ENCODE peak calls at places on chromosomes 4 and X, in four cellular contexts. One of them, this sample, is unnamed.

GRCh38 chr4:176272799-176273198 is 3.8 kb upstream of the ASB5 start:
- DNase-seq in adrenal gland: no peak
- DNase-seq in NB4: no peak
- DNase-seq in A549: peak
- DNase-seq in this sample: no peak

GRCh38 chr4:181950372-181951127 is 292.7 kb upstream of the TENM3 start:
- DNase-seq in adrenal gland: no peak
- DNase-seq in A549: no peak
- DNase-seq in NB4: no peak
- DNase-seq in this sample: no peak

GRCh38 chrX:51804741-51805140 is 61.5 kb downstream of the GSPT2 start:
- DNase-seq in A549: peak
- DNase-seq in adrenal gland: no peak
- DNase-seq in NB4: no peak
- DNase-seq in this sample: no peak

GRCh38 chr4:6627832-6628231 is 12.7 kb upstream of the MRFAP1 start:
- DNase-seq in NB4: no peak
- DNase-seq in adrenal gland: no peak
- DNase-seq in A549: no peak
- DNase-seq in this sample: no peak

GRCh38 chr4:149796381-149796780 is 19.3 kb downstream of the IQCM start:
- DNase-seq in adrenal gland: no peak
- DNase-seq in NB4: no peak
- DNase-seq in A549: no peak
- DNase-seq in this sample: no peak

GRCh38 chrX:38519651-38520050 is 41.7 kb upstream of the TSPAN7 start:
- DNase-seq in adrenal gland: no peak
- DNase-seq in NB4: no peak
- DNase-seq in A549: no peak
- DNase-seq in this sample: no peak

GRCh38 chrX:154603438-154604430 is 15.3 kb downstream of the CTAG1B start:
- DNase-seq in NB4: peak
- DNase-seq in A549: peak
- DNase-seq in adrenal gland: peak
- DNase-seq in this sample: peak

GRCh38 chr4:52718123-52718522 is 33.1 kb downstream of the ERVMER34-1 start:
- DNase-seq in NB4: peak
- DNase-seq in adrenal gland: peak
- DNase-seq in A549: no peak
- DNase-seq in this sample: no peak

GRCh38 chr4:175970734-175971133 is 94.9 kb upstream of the WDR17 start:
- DNase-seq in adrenal gland: no peak
- DNase-seq in A549: no peak
- DNase-seq in NB4: no peak
- DNase-seq in this sample: no peak

GRCh38 chr4:99934891-99935290 is 11.5 kb downstream of the DNAJB14 start:
- DNase-seq in adrenal gland: no peak
- DNase-seq in NB4: no peak
- DNase-seq in A549: no peak
- DNase-seq in this sample: no peak

GRCh38 chr4:86160423-86160822 is 199.4 kb downstream of the MAPK10 start:
- DNase-seq in adrenal gland: no peak
- DNase-seq in A549: no peak
- DNase-seq in NB4: no peak
- DNase-seq in this sample: no peak

GRCh38 chr4:148730766-148731165 is 288.6 kb upstream of the NR3C2 start:
- DNase-seq in A549: no peak
- DNase-seq in NB4: no peak
- DNase-seq in adrenal gland: no peak
- DNase-seq in this sample: no peak

GRCh38 chr4:22369901-22370562 is 145.8 kb downstream of the ADGRA3 start:
- DNase-seq in A549: no peak
- DNase-seq in NB4: no peak
- DNase-seq in adrenal gland: no peak
- DNase-seq in this sample: no peak

GRCh38 chr4:104896623-104897296 is 249.9 kb upstream of the TET2 start:
- DNase-seq in adrenal gland: no peak
- DNase-seq in NB4: no peak
- DNase-seq in A549: no peak
- DNase-seq in this sample: no peak

GRCh38 chr4:90152024-90152423 is 24.8 kb downstream of the CCSER1 start:
- DNase-seq in A549: no peak
- DNase-seq in NB4: no peak
- DNase-seq in adrenal gland: no peak
- DNase-seq in this sample: no peak

GRCh38 chr4:11418610-11419009 is 10.1 kb downstream of the HS3ST1 start:
- DNase-seq in adrenal gland: no peak
- DNase-seq in NB4: peak
- DNase-seq in A549: peak
- DNase-seq in this sample: no peak

GRCh38 chr4:153067376-153067775 is 131.3 kb downstream of the FHDC1 start:
- DNase-seq in adrenal gland: no peak
- DNase-seq in A549: peak
- DNase-seq in NB4: no peak
- DNase-seq in this sample: no peak

GRCh38 chr4:20266215-20267082 is 14.7 kb downstream of the SLIT2 start:
- DNase-seq in adrenal gland: no peak
- DNase-seq in NB4: no peak
- DNase-seq in A549: no peak
- DNase-seq in this sample: no peak

GRCh38 chrX:2712428-2712827 is 21.3 kb downstream of the CD99 start:
- DNase-seq in adrenal gland: no peak
- DNase-seq in NB4: no peak
- DNase-seq in A549: no peak
- DNase-seq in this sample: no peak
- TF ChIP-seq POLR2A in adrenal gland: no peak
- TF ChIP-seq POLR2A in NB4: no peak
- TF ChIP-seq POLR2A in A549: no peak
- TF ChIP-seq POLR2A in this sample: no peak

DNA sequence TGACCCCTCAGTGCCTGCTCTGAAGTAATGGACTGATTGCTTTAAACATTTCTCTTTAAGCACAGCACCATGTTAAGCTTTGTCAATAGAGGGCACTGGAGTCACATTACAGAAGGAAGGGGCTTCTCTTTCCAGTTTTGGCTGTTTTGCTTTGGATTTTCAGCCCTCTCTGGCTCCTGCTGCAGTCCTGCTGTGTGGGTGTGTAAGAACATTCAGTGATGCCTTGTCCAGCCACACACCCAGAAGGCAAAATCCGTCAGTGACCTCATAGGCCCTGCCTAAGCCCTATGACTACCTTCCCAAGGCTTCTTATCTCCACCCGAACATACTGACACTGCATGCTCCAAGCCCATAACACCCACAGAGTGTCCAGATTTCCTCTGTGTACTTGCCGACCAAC is 215.3 kb upstream of the CTSO start:
- DNase-seq in A549: peak
- DNase-seq in NB4: peak
- DNase-seq in adrenal gland: no peak
- DNase-seq in this sample: no peak
- TF ChIP-seq CTCF in A549: peak
- TF ChIP-seq CTCF in NB4: peak
- TF ChIP-seq CTCF in adrenal gland: no peak
- TF ChIP-seq CTCF in this sample: no peak

GRCh38 chrX:6990552-6991193 is 156.8 kb upstream of the STS start:
- DNase-seq in adrenal gland: no peak
- DNase-seq in NB4: no peak
- DNase-seq in A549: no peak
- DNase-seq in this sample: no peak
- TF ChIP-seq POLR2A in adrenal gland: no peak
- TF ChIP-seq POLR2A in NB4: no peak
- TF ChIP-seq POLR2A in A549: no peak
- TF ChIP-seq POLR2A in this sample: no peak

GRCh38 chr4:139083533-139084424 is 68.2 kb downstream of the NOCT start:
- DNase-seq in adrenal gland: peak
- DNase-seq in NB4: peak
- DNase-seq in A549: peak
- DNase-seq in this sample: peak

GRCh38 chr4:139078926-139079325 is 63.3 kb downstream of the NOCT start:
- DNase-seq in A549: no peak
- DNase-seq in adrenal gland: no peak
- DNase-seq in NB4: no peak
- DNase-seq in this sample: no peak

GRCh38 chr4:139085141-139085540 is 69.6 kb downstream of the NOCT start:
- DNase-seq in adrenal gland: no peak
- DNase-seq in NB4: peak
- DNase-seq in A549: peak
- DNase-seq in this sample: no peak

GRCh38 chr4:139082750-139083532 is 67.4 kb downstream of the NOCT start:
- DNase-seq in adrenal gland: peak
- DNase-seq in A549: peak
- DNase-seq in NB4: peak
- DNase-seq in this sample: peak

GRCh38 chr4:139084425-139085093 is 69.0 kb downstream of the NOCT start:
- DNase-seq in adrenal gland: no peak
- DNase-seq in NB4: no peak
- DNase-seq in A549: no peak
- DNase-seq in this sample: no peak
- TF ChIP-seq CTCF in adrenal gland: no peak
- TF ChIP-seq CTCF in NB4: no peak
- TF ChIP-seq CTCF in A549: no peak
- TF ChIP-seq CTCF in this sample: no peak

GRCh38 chr4:145482209-145483021 is 762 bp downstream of the SMAD1 start:
- DNase-seq in A549: peak
- DNase-seq in adrenal gland: peak
- DNase-seq in NB4: peak
- DNase-seq in this sample: peak
- TF ChIP-seq POLR2A in A549: no peak
- TF ChIP-seq POLR2A in adrenal gland: peak
- TF ChIP-seq POLR2A in NB4: no peak
- TF ChIP-seq POLR2A in this sample: no peak

This sample was measured in prostate gland.